ENCODE peak calls at places on chromosomes 4 and X, in ten cellular contexts. N is suprapubic skin, A is transverse colon, Q is HepG2, J is A549, T is upper lobe of left lung, S is stomach, G is SK-N-SH, C is GM12878, Y is ovary. K is an unnamed sample.

GRCh38 chrX:147917700-147918694 is 6.3 kb downstream of the FMR1 start:
- DNase-seq in N (no peak), J (no peak), Q (no peak), T (no peak), A (no peak), C (peak), G (no peak), S (no peak), Y (no peak), K (no peak)

GRCh38 chr4:40908297-40908696 is 158.5 kb downstream of the NSUN7 start:
- DNase-seq in Q (no peak), Y (no peak), J (peak), G (no peak), T (peak), A (peak), C (no peak), N (no peak), S (no peak), K (no peak)

GRCh38 chr4:11312389-11312788 is 116.3 kb downstream of the HS3ST1 start:
- DNase-seq in T (no peak), N (no peak), S (no peak), A (no peak), G (no peak), J (no peak), Q (no peak), Y (no peak), C (no peak), K (peak)

GRCh38 chr4:142567620-142568451 is 278.3 kb downstream of the INPP4B start:
- DNase-seq in T (no peak), N (no peak), J (peak), A (peak), G (no peak), Y (no peak), S (peak), Q (no peak), C (peak), K (no peak)

GRCh38 chrX:151177141-151178027 is 1.0 kb downstream of the GPR50 start:
- DNase-seq in J (no peak), A (no peak), Y (no peak), S (no peak), G (no peak), C (no peak), N (no peak), T (peak), Q (no peak), K (no peak)

GRCh38 chrX:54482839-54483593 is 13.0 kb downstream of the FGD1 start:
- DNase-seq in N (no peak), C (no peak), Q (no peak), T (no peak), A (peak), Y (no peak), S (no peak), J (no peak), G (peak), K (no peak)

GRCh38 chr4:87121332-87122065 is 98.9 kb downstream of the KLHL8 start:
- DNase-seq in J (no peak), C (no peak), T (no peak), S (no peak), G (no peak), A (no peak), N (no peak), Q (no peak), Y (no peak), K (no peak)

GRCh38 chr4:152221816-152222516 is 313.9 kb downstream of the FBXW7 start:
- DNase-seq in Y (no peak), G (no peak), J (no peak), Q (no peak), C (no peak), T (no peak), S (no peak), N (no peak), A (no peak), K (no peak)

GRCh38 chrX:13762015-13762414 is 27.5 kb downstream of the OFD1 start:
- DNase-seq in G (no peak), N (no peak), Q (no peak), C (no peak), T (no peak), Y (no peak), A (no peak), S (no peak), J (no peak), K (no peak)

GRCh38 chrX:20382518-20383291 is 116.0 kb upstream of the RPS6KA3 start:
- DNase-seq in Y (no peak), N (no peak), C (peak), J (peak), G (peak), A (no peak), T (no peak), Q (peak), S (no peak), K (no peak)

GRCh38 chrX:23616361-23616760 is 50.9 kb upstream of the PRDX4 start:
- DNase-seq in G (peak), Q (peak), Y (no peak), T (no peak), A (no peak), J (peak), N (no peak), C (no peak), S (no peak), K (no peak)

GRCh38 chr4:41935652-41936021 is 408 bp downstream of the TMEM33 start:
- DNase-seq in J (peak), T (no peak), N (no peak), S (no peak), A (no peak), Y (no peak), G (no peak), C (no peak), Q (peak), K (no peak)

GRCh38 chrX:20515841-20516461 is 249.2 kb upstream of the RPS6KA3 start:
- DNase-seq in Q (peak), A (no peak), C (peak), T (no peak), J (peak), N (no peak), Y (no peak), G (no peak), S (no peak), K (no peak)

GRCh38 chr4:151484396-151485102 is 75.6 kb downstream of the FHIP1A start:
- DNase-seq in Q (peak), Y (no peak), A (no peak), C (no peak), G (no peak), S (no peak), T (no peak), J (peak), N (no peak), K (no peak)

GRCh38 chr4:29390921-29391320 is 1329.2 kb upstream of the PCDH7 start:
- DNase-seq in G (no peak), A (no peak), C (no peak), S (no peak), N (no peak), J (no peak), Q (no peak), T (no peak), Y (no peak), K (no peak)

GRCh38 chrX:106692425-106693075 is 34.0 kb upstream of the RNF128 start:
- DNase-seq in C (no peak), G (no peak), A (peak), T (no peak), J (no peak), S (no peak), Y (no peak), Q (peak), N (no peak), K (no peak)

GRCh38 chr4:143355540-143356217 is 19.0 kb downstream of the GAB1 start:
- DNase-seq in A (no peak), J (no peak), Q (no peak), N (no peak), Y (no peak), G (no peak), T (no peak), S (no peak), C (no peak), K (no peak)

GRCh38 chrX:34563809-34564208 is 93.3 kb downstream of the TMEM47 start:
- DNase-seq in S (no peak), N (no peak), C (no peak), G (no peak), Q (no peak), A (no peak), T (no peak), J (no peak), Y (no peak), K (no peak)

GRCh38 chr4:26323807-26324206 is 3.0 kb downstream of the RBPJ start:
- DNase-seq in N (no peak), S (no peak), T (no peak), Y (no peak), A (no peak), G (no peak), C (no peak), Q (no peak), J (no peak), K (no peak)

GRCh38 chr4:121738780-121739547 is 26.0 kb downstream of the SMIM43 start:
- DNase-seq in J (no peak), C (no peak), N (no peak), A (no peak), G (no peak), Q (no peak), Y (no peak), T (no peak), S (no peak), K (no peak)

GRCh38 chr4:158768577-158769174 is at the start of gene FNIP2:
- DNase-seq in Y (peak), A (peak), S (peak), J (peak), N (peak), Q (peak), G (peak), T (peak), C (no peak), K (peak)

GRCh38 chr4:168683595-168683994 is 186.7 kb downstream of the PALLD start:
- DNase-seq in Y (no peak), Q (no peak), G (no peak), A (no peak), S (no peak), N (no peak), T (no peak), J (no peak), C (no peak), K (no peak)

GRCh38 chrX:23662853-23663252 is 4.4 kb upstream of the PRDX4 start:
- DNase-seq in C (peak), J (no peak), Q (no peak), T (no peak), A (no peak), G (no peak), S (no peak), Y (no peak), N (no peak), K (no peak)

GRCh38 chrX:31233941-31234496 is 162.2 kb upstream of the FTHL17 start:
- DNase-seq in J (no peak), Y (no peak), C (no peak), A (no peak), T (no peak), G (no peak), S (no peak), Q (no peak), N (no peak), K (no peak)

GRCh38 chr4:94757192-94758140 is at the start of gene BMPR1B:
- DNase-seq in N (no peak), S (no peak), Y (peak), Q (no peak), T (peak), C (no peak), A (no peak), J (peak), G (peak), K (peak)

GRCh38 chr4:98514930-98515809 is 143.2 kb downstream of the TSPAN5 start:
- DNase-seq in J (no peak), C (no peak), T (no peak), N (no peak), S (no peak), A (no peak), G (peak), Y (no peak), Q (no peak), K (no peak)

GRCh38 chrX:47854474-47854873 is 17.8 kb downstream of the ZNF81 start:
- DNase-seq in G (peak), Y (peak), C (no peak), A (peak), T (peak), J (no peak), N (no peak), Q (no peak), S (peak), K (peak)

GRCh38 chr4:92969650-92970370 is 666.0 kb downstream of the GRID2 start:
- DNase-seq in N (no peak), C (no peak), Q (peak), Y (no peak), T (no peak), G (no peak), S (no peak), J (peak), A (no peak), K (no peak)

GRCh38 chr4:156615066-156615514 is 356.5 kb downstream of the PDGFC start:
- DNase-seq in T (no peak), S (no peak), N (no peak), Q (no peak), Y (no peak), C (no peak), J (no peak), G (no peak), A (no peak), K (no peak)

GRCh38 chr4:113446019-113446418 is 315.5 kb downstream of the CAMK2D start:
- DNase-seq in T (no peak), N (no peak), Y (no peak), S (no peak), G (no peak), A (no peak), C (no peak), Q (peak), J (peak), K (no peak)

GRCh38 chr4:113447061-113447460 is 314.5 kb downstream of the CAMK2D start:
- DNase-seq in Y (no peak), T (no peak), C (no peak), A (no peak), N (no peak), Q (no peak), S (no peak), G (no peak), J (no peak), K (no peak)

GRCh38 chr4:113442821-113443220 is 318.7 kb downstream of the CAMK2D start:
- DNase-seq in S (no peak), T (no peak), Y (no peak), C (no peak), G (no peak), N (no peak), A (no peak), J (no peak), Q (no peak), K (no peak)

GRCh38 chr4:113444386-113444785 is 317.2 kb downstream of the CAMK2D start:
- DNase-seq in C (no peak), A (no peak), S (no peak), Y (no peak), G (no peak), N (no peak), T (no peak), Q (no peak), J (no peak), K (no peak)

GRCh38 chr4:113445286-113445685 is 316.3 kb downstream of the CAMK2D start:
- DNase-seq in G (no peak), T (no peak), N (no peak), C (no peak), Q (no peak), A (peak), Y (peak), S (no peak), J (peak), K (peak)
- TF ChIP-seq EP300 in G (peak), T (peak), N (no peak), C (no peak), Q (no peak), A (no peak), Y (peak), S (no peak), J (no peak), K (peak)

DNA sequence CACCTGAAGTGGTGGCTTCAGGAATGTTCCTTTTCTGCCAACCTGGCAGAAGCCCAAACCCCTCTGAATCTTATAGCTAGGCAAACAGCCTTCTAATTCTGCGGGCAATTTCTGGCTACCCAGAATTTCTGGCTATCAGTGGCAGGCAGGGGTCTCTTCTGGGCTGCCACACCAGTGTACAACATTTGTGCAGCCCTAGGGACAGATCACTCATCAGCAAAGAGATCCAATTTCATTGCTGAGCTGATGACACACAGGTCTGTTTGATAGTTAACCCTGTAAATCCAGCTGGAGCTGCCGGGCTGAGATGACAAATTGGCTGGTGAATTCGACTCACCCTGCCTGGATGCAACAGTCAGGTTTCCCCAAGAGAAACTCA is 2.4 kb downstream of the MID1 start:
- DNase-seq in N (no peak), G (peak), T (no peak), Q (no peak), S (peak), Y (no peak), A (no peak), C (no peak), J (peak), K (no peak)
- H3K4me3 ChIP-seq in N (peak), G (peak), T (no peak), Q (no peak), S (peak), Y (peak), A (peak), C (no peak), J (peak), K (no peak)

DNA sequence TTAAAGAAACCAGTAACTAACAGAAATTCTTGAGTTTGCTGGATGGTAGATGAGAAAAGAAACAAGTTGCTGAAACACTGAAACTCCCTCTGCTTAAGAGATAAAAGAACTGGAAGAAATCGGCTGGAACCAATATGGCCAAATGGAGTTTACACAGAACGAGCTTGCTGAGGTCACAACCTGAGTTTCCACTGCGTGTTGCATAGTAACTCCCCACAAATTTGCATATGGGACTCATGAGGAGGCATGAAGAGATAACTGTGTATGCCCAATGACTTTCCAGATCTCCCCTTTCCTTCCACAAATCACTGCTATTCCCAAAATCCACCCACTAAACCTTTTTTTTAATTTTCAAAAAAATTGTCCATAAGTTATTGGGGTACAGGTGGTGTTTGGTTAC is 10.2 kb upstream of the SMR3B start:
- DNase-seq in G (no peak), Y (no peak), T (no peak), C (no peak), A (no peak), N (no peak), S (no peak), J (no peak), Q (no peak), K (no peak)
- TF ChIP-seq EP300 in G (no peak), Y (no peak), T (no peak), C (no peak), A (no peak), N (no peak), S (no peak), J (no peak), Q (no peak), K (no peak)

GRCh38 chr4:139282375-139283075 is 2.5 kb upstream of the MGARP start:
- DNase-seq in Y (no peak), C (no peak), Q (no peak), A (no peak), S (no peak), G (no peak), J (no peak), N (no peak), T (no peak), K (no peak)

GRCh38 chr4:139278450-139278849 is 1.6 kb downstream of the MGARP start:
- DNase-seq in Y (no peak), A (no peak), G (no peak), C (no peak), Q (no peak), J (no peak), N (no peak), T (no peak), S (no peak), K (no peak)

GRCh38 chr4:139281212-139281611 is 1.2 kb upstream of the MGARP start:
- DNase-seq in Y (no peak), A (no peak), G (no peak), T (no peak), S (no peak), J (peak), C (no peak), N (no peak), Q (no peak), K (no peak)

GRCh38 chr4:139279723-139280620 is at the start of gene MGARP:
- DNase-seq in C (no peak), G (peak), A (no peak), J (peak), N (no peak), S (no peak), Q (no peak), T (peak), Y (peak), K (no peak)

DNA sequence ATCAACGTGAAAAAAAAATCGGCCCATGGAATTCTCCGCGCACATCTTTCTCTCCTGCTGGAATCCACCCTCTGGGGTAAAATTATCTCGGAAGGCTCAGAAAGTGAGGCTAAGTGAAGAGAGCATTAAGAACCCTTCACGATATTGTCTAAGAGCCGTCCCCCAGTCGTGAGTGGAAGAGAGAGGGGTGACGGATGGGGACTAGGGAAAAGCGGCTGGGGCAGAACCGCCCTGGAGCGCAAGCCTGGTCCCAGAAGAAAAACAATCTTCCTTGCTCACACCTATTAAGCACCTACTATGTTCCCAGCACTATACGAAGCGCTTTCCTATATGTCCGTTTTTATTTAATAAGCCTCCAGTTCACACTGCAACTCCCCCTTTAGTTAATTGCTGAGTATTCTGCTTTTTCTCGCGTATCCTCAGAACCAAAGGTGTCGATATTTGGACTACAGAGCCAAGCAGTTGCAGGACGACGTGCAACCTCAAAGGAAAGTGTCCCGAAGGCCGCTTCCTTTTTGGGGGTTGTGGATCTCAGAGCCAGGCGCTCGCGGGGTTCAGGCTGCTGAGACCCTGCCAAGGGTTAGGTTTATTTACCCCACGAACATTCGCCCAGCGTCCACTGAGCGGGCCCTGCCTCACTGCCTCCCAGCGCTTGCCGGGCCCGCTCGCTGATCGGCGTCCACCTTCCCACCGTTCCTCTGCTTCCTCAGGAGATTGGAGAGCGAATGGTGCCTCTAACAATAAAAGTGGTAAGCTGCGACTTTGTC is 886 bp downstream of the MGARP start:
- DNase-seq in T (peak), N (no peak), G (peak), Y (peak), C (no peak), Q (no peak), S (no peak), A (no peak), J (no peak), K (no peak)
- H3K4me3 ChIP-seq in T (peak), N (peak), G (peak), Y (peak), C (peak), Q (no peak), S (peak), A (peak), J (peak), K (peak)

DNA sequence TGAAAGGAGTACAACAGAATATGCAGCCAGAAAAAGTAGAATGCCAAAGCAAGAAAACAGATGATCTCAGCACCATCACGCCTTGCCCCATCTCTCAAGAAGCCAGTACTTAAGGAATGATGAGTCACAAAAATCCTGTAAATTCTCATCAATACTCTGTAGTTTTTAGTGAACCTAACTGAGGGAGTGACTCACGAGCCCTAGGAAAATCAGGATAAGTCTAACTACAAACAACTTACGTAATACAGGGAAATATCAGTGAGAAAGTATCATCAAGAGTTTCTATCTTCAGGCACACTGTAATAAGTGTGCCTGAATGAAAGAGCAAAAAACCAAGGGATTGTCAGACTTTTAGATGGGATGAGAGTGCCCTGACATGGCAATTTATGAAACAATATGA is 644.4 kb downstream of the STPG2 start:
- DNase-seq in J (peak), C (no peak), N (no peak), G (no peak), A (no peak), S (no peak), Q (no peak), T (no peak), Y (no peak), K (no peak)
- TF ChIP-seq EP300 in J (no peak), C (no peak), N (no peak), G (no peak), A (no peak), S (no peak), Q (no peak), T (no peak), Y (no peak), K (no peak)

DNA sequence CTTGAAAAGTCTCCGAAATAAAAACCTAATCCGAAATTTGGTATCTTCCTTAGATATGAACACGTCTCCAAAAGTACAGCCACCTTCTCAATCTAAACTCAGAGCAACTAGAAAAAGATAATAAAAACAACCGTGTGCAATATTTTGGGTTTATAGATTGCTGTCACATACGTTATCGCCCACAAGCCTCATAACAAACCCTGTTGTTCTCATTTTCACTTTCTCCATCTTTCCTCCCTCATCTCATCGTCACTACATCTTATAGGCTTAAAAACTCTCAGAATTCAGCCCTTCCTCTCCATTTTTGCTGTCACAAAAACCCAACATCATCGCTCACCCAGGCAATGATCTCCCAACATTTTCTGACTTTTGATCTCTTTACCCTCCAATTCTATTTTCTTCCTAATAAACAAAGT is 448 bp upstream of the SCFD2 start:
- DNase-seq in C (no peak), Y (no peak), Q (no peak), G (no peak), J (no peak), S (no peak), N (no peak), T (no peak), A (no peak), K (no peak)
- H3K4me3 ChIP-seq in C (peak), Y (peak), Q (peak), G (peak), J (peak), S (peak), N (peak), T (peak), A (peak), K (peak)